ENCODE peak calls at places on chromosomes 7 and 10, in five cellular contexts. One of them, this sample, is unnamed.

GRCh38 chr7:47778153-47778661 is 170.1 kb downstream of the PKD1L1 start:
- DNase-seq in GM12865: no peak
- DNase-seq in astrocyte of the spinal cord: no peak
- DNase-seq in C1 segment of cervical spinal cord: no peak
- DNase-seq in activated CD4-positive, alpha-beta T cell treated with anti-CD3 and anti-CD28 coated beads, Interleukin-2, amount 50 U/mL, for 48 hours: no peak
- DNase-seq in this sample: no peak

GRCh38 chr10:52668024-52668423 is 104.6 kb downstream of the MBL2 start:
- DNase-seq in GM12865: no peak
- DNase-seq in astrocyte of the spinal cord: peak
- DNase-seq in C1 segment of cervical spinal cord: no peak
- DNase-seq in activated CD4-positive, alpha-beta T cell treated with anti-CD3 and anti-CD28 coated beads, Interleukin-2, amount 50 U/mL, for 48 hours: no peak
- DNase-seq in this sample: peak

GRCh38 chr10:16440396-16441105 is 3.7 kb downstream of the PTER start:
- DNase-seq in GM12865: peak
- DNase-seq in astrocyte of the spinal cord: no peak
- DNase-seq in C1 segment of cervical spinal cord: no peak
- DNase-seq in activated CD4-positive, alpha-beta T cell treated with anti-CD3 and anti-CD28 coated beads, Interleukin-2, amount 50 U/mL, for 48 hours: peak
- DNase-seq in this sample: no peak

GRCh38 chr7:98810166-98810802 is 59.5 kb downstream of the TMEM130 start:
- DNase-seq in GM12865: no peak
- DNase-seq in astrocyte of the spinal cord: peak
- DNase-seq in C1 segment of cervical spinal cord: no peak
- DNase-seq in activated CD4-positive, alpha-beta T cell treated with anti-CD3 and anti-CD28 coated beads, Interleukin-2, amount 50 U/mL, for 48 hours: no peak
- DNase-seq in this sample: no peak

GRCh38 chr10:37701781-37702493 is 155.5 kb downstream of the ZNF248 start:
- DNase-seq in GM12865: no peak
- DNase-seq in astrocyte of the spinal cord: no peak
- DNase-seq in C1 segment of cervical spinal cord: no peak
- DNase-seq in activated CD4-positive, alpha-beta T cell treated with anti-CD3 and anti-CD28 coated beads, Interleukin-2, amount 50 U/mL, for 48 hours: no peak
- DNase-seq in this sample: no peak

GRCh38 chr7:111107989-111108388 is 17.1 kb downstream of the LRRN3 start:
- DNase-seq in GM12865: no peak
- DNase-seq in astrocyte of the spinal cord: no peak
- DNase-seq in C1 segment of cervical spinal cord: no peak
- DNase-seq in activated CD4-positive, alpha-beta T cell treated with anti-CD3 and anti-CD28 coated beads, Interleukin-2, amount 50 U/mL, for 48 hours: no peak
- DNase-seq in this sample: no peak

GRCh38 chr10:78231327-78231726 is 197.7 kb downstream of the RPS24 start:
- DNase-seq in GM12865: no peak
- DNase-seq in astrocyte of the spinal cord: no peak
- DNase-seq in C1 segment of cervical spinal cord: no peak
- DNase-seq in activated CD4-positive, alpha-beta T cell treated with anti-CD3 and anti-CD28 coated beads, Interleukin-2, amount 50 U/mL, for 48 hours: no peak
- DNase-seq in this sample: no peak

GRCh38 chr7:36249091-36249490 is 96.0 kb downstream of the EEPD1 start:
- DNase-seq in GM12865: no peak
- DNase-seq in astrocyte of the spinal cord: no peak
- DNase-seq in C1 segment of cervical spinal cord: no peak
- DNase-seq in activated CD4-positive, alpha-beta T cell treated with anti-CD3 and anti-CD28 coated beads, Interleukin-2, amount 50 U/mL, for 48 hours: no peak
- DNase-seq in this sample: no peak

GRCh38 chr10:86366902-86367338 is 325 bp upstream of the GRID1 start:
- DNase-seq in GM12865: no peak
- DNase-seq in astrocyte of the spinal cord: no peak
- DNase-seq in C1 segment of cervical spinal cord: no peak
- DNase-seq in activated CD4-positive, alpha-beta T cell treated with anti-CD3 and anti-CD28 coated beads, Interleukin-2, amount 50 U/mL, for 48 hours: no peak
- DNase-seq in this sample: no peak

GRCh38 chr7:99829520-99830160 is 1.8 kb downstream of the CYP3A43 start:
- DNase-seq in GM12865: no peak
- DNase-seq in astrocyte of the spinal cord: no peak
- DNase-seq in C1 segment of cervical spinal cord: no peak
- DNase-seq in activated CD4-positive, alpha-beta T cell treated with anti-CD3 and anti-CD28 coated beads, Interleukin-2, amount 50 U/mL, for 48 hours: no peak
- DNase-seq in this sample: no peak

GRCh38 chr7:101140339-101140699 is 13.4 kb downstream of the SERPINE1 start:
- DNase-seq in GM12865: no peak
- DNase-seq in astrocyte of the spinal cord: peak
- DNase-seq in C1 segment of cervical spinal cord: no peak
- DNase-seq in activated CD4-positive, alpha-beta T cell treated with anti-CD3 and anti-CD28 coated beads, Interleukin-2, amount 50 U/mL, for 48 hours: no peak
- DNase-seq in this sample: peak

GRCh38 chr7:31100870-31101269 is 48.8 kb downstream of the ADCYAP1R1 start:
- DNase-seq in GM12865: no peak
- DNase-seq in astrocyte of the spinal cord: no peak
- DNase-seq in C1 segment of cervical spinal cord: no peak
- DNase-seq in activated CD4-positive, alpha-beta T cell treated with anti-CD3 and anti-CD28 coated beads, Interleukin-2, amount 50 U/mL, for 48 hours: no peak
- DNase-seq in this sample: no peak

GRCh38 chr7:42242381-42242780 is 5.4 kb upstream of the GLI3 start:
- DNase-seq in GM12865: no peak
- DNase-seq in astrocyte of the spinal cord: no peak
- DNase-seq in C1 segment of cervical spinal cord: no peak
- DNase-seq in activated CD4-positive, alpha-beta T cell treated with anti-CD3 and anti-CD28 coated beads, Interleukin-2, amount 50 U/mL, for 48 hours: no peak
- DNase-seq in this sample: no peak